ENCODE peak calls at places on chromosomes 3 and 15, in six cellular contexts. One of them, this sample, is unnamed.

GRCh38 chr15:72169236-72169920 is 28.2 kb downstream of the GRAMD2A start:
- DNase-seq in NB4: no peak
- DNase-seq in lower lobe of right lung: no peak
- DNase-seq in cardiac fibroblast: no peak
- DNase-seq in retinal pigment epithelial cell: no peak
- DNase-seq in coronary artery: no peak
- DNase-seq in this sample: peak

GRCh38 chr15:91950631-91951384 is 97.3 kb downstream of the SLCO3A1 start:
- DNase-seq in coronary artery: no peak
- DNase-seq in retinal pigment epithelial cell: no peak
- DNase-seq in lower lobe of right lung: no peak
- DNase-seq in cardiac fibroblast: no peak
- DNase-seq in NB4: peak
- DNase-seq in this sample: no peak

GRCh38 chr3:36957862-36958686 is 13.2 kb upstream of the TRANK1 start:
- DNase-seq in cardiac fibroblast: peak
- DNase-seq in coronary artery: no peak
- DNase-seq in lower lobe of right lung: no peak
- DNase-seq in NB4: no peak
- DNase-seq in retinal pigment epithelial cell: no peak
- DNase-seq in this sample: no peak

GRCh38 chr3:141326123-141326522 is 42.2 kb upstream of the ZBTB38 start:
- DNase-seq in coronary artery: no peak
- DNase-seq in lower lobe of right lung: no peak
- DNase-seq in NB4: no peak
- DNase-seq in cardiac fibroblast: no peak
- DNase-seq in retinal pigment epithelial cell: no peak
- DNase-seq in this sample: no peak

GRCh38 chr3:175977968-175978752 is 1119.0 kb downstream of the NAALADL2 start:
- DNase-seq in coronary artery: no peak
- DNase-seq in lower lobe of right lung: no peak
- DNase-seq in retinal pigment epithelial cell: no peak
- DNase-seq in NB4: no peak
- DNase-seq in cardiac fibroblast: no peak
- DNase-seq in this sample: no peak

GRCh38 chr3:188842628-188843027 is 329.1 kb upstream of the TPRG1 start:
- DNase-seq in retinal pigment epithelial cell: no peak
- DNase-seq in NB4: no peak
- DNase-seq in coronary artery: no peak
- DNase-seq in cardiac fibroblast: peak
- DNase-seq in lower lobe of right lung: no peak
- DNase-seq in this sample: no peak

GRCh38 chr15:74121858-74122257 is 8.5 kb upstream of the ISLR2 start:
- DNase-seq in cardiac fibroblast: no peak
- DNase-seq in lower lobe of right lung: no peak
- DNase-seq in retinal pigment epithelial cell: no peak
- DNase-seq in coronary artery: no peak
- DNase-seq in NB4: no peak
- DNase-seq in this sample: no peak

GRCh38 chr15:23857028-23857641 is 170.0 kb upstream of the NDN start:
- DNase-seq in coronary artery: no peak
- DNase-seq in cardiac fibroblast: peak
- DNase-seq in lower lobe of right lung: peak
- DNase-seq in retinal pigment epithelial cell: no peak
- DNase-seq in NB4: peak
- DNase-seq in this sample: no peak

GRCh38 chr3:112352720-112353119 is 19.8 kb downstream of the CD200 start:
- DNase-seq in lower lobe of right lung: no peak
- DNase-seq in NB4: no peak
- DNase-seq in cardiac fibroblast: no peak
- DNase-seq in coronary artery: no peak
- DNase-seq in retinal pigment epithelial cell: no peak
- DNase-seq in this sample: no peak

GRCh38 chr15:96333194-96334016 is 2.9 kb downstream of the NR2F2 start:
- DNase-seq in cardiac fibroblast: peak
- DNase-seq in retinal pigment epithelial cell: no peak
- DNase-seq in lower lobe of right lung: peak
- DNase-seq in NB4: peak
- DNase-seq in coronary artery: peak
- DNase-seq in this sample: peak

GRCh38 chr3:67018789-67019525 is 20.9 kb downstream of the KBTBD8 start:
- DNase-seq in NB4: no peak
- DNase-seq in lower lobe of right lung: no peak
- DNase-seq in coronary artery: no peak
- DNase-seq in retinal pigment epithelial cell: no peak
- DNase-seq in cardiac fibroblast: peak
- DNase-seq in this sample: no peak
- H3K4me3 ChIP-seq in NB4: no peak
- H3K4me3 ChIP-seq in lower lobe of right lung: no peak
- H3K4me3 ChIP-seq in coronary artery: no peak
- H3K4me3 ChIP-seq in retinal pigment epithelial cell: no peak
- H3K4me3 ChIP-seq in cardiac fibroblast: no peak
- H3K4me3 ChIP-seq in this sample: no peak

GRCh38 chr3:186520436-186520835 is 23.7 kb downstream of the CRYGS start:
- DNase-seq in cardiac fibroblast: no peak
- DNase-seq in retinal pigment epithelial cell: no peak
- DNase-seq in NB4: no peak
- DNase-seq in lower lobe of right lung: no peak
- DNase-seq in coronary artery: no peak
- DNase-seq in this sample: no peak

GRCh38 chr3:186516645-186517044 is 27.5 kb downstream of the CRYGS start:
- DNase-seq in NB4: peak
- DNase-seq in retinal pigment epithelial cell: no peak
- DNase-seq in lower lobe of right lung: no peak
- DNase-seq in coronary artery: no peak
- DNase-seq in cardiac fibroblast: no peak
- DNase-seq in this sample: no peak

GRCh38 chr3:186517218-186517617 is 27.0 kb downstream of the CRYGS start:
- DNase-seq in coronary artery: no peak
- DNase-seq in lower lobe of right lung: no peak
- DNase-seq in cardiac fibroblast: no peak
- DNase-seq in retinal pigment epithelial cell: no peak
- DNase-seq in NB4: no peak
- DNase-seq in this sample: no peak

GRCh38 chr3:186520957-186521842 is 23.0 kb downstream of the CRYGS start:
- DNase-seq in NB4: no peak
- DNase-seq in retinal pigment epithelial cell: no peak
- DNase-seq in cardiac fibroblast: no peak
- DNase-seq in coronary artery: no peak
- DNase-seq in lower lobe of right lung: no peak
- DNase-seq in this sample: no peak

DNA sequence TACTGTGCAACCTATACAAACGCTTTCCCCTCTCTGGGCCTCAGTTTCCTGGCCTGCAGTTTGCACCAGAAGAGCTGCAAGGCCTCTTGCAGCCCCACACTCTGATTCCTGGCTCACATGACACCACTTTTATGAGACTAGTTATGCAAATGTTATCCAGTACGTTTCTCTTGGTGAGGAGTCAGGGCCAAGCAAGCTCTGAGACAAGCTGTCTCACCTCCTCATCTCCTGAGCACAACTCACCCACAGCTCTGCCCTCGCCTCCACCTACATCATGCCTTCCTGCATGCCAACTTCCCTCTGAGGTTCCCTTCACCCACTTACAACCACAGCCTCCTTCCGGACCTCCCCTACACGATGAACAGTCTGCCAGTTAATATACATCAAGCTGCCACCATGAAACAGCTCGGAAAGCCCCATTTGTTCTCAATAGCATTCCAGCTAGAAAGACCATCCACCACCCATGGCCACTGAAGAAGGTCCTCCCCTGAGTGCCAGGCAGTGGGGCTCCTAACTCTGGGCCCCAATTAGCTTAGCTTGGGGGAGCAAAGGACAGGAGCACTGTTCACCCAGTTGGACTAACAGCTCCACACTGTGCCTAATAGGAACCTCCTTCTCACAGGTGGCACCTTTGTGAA is 25.0 kb downstream of the CRYGS start:
- DNase-seq in NB4: peak
- DNase-seq in lower lobe of right lung: no peak
- DNase-seq in cardiac fibroblast: no peak
- DNase-seq in coronary artery: no peak
- DNase-seq in retinal pigment epithelial cell: no peak
- DNase-seq in this sample: no peak
- H3K4me3 ChIP-seq in NB4: no peak
- H3K4me3 ChIP-seq in lower lobe of right lung: no peak
- H3K4me3 ChIP-seq in cardiac fibroblast: no peak
- H3K4me3 ChIP-seq in coronary artery: no peak
- H3K4me3 ChIP-seq in retinal pigment epithelial cell: no peak
- H3K4me3 ChIP-seq in this sample: no peak

GRCh38 chr15:64153480-64154367 is 2.2 kb downstream of the SNX22 start:
- DNase-seq in lower lobe of right lung: peak
- DNase-seq in cardiac fibroblast: peak
- DNase-seq in NB4: peak
- DNase-seq in coronary artery: peak
- DNase-seq in retinal pigment epithelial cell: peak
- DNase-seq in this sample: peak
- H3K4me3 ChIP-seq in lower lobe of right lung: peak
- H3K4me3 ChIP-seq in cardiac fibroblast: no peak
- H3K4me3 ChIP-seq in NB4: no peak
- H3K4me3 ChIP-seq in coronary artery: no peak
- H3K4me3 ChIP-seq in retinal pigment epithelial cell: no peak
- H3K4me3 ChIP-seq in this sample: peak

GRCh38 chr3:114408763-114409162 is 114.9 kb downstream of the TIGIT start:
- DNase-seq in coronary artery: no peak
- DNase-seq in NB4: no peak
- DNase-seq in lower lobe of right lung: no peak
- DNase-seq in retinal pigment epithelial cell: no peak
- DNase-seq in cardiac fibroblast: no peak
- DNase-seq in this sample: peak

GRCh38 chr3:114406286-114406685 is 112.5 kb downstream of the TIGIT start:
- DNase-seq in NB4: no peak
- DNase-seq in cardiac fibroblast: peak
- DNase-seq in coronary artery: no peak
- DNase-seq in retinal pigment epithelial cell: no peak
- DNase-seq in lower lobe of right lung: no peak
- DNase-seq in this sample: no peak

GRCh38 chr3:114405202-114405601 is 111.4 kb downstream of the TIGIT start:
- DNase-seq in retinal pigment epithelial cell: no peak
- DNase-seq in cardiac fibroblast: no peak
- DNase-seq in lower lobe of right lung: no peak
- DNase-seq in NB4: no peak
- DNase-seq in coronary artery: no peak
- DNase-seq in this sample: no peak

GRCh38 chr3:114404590-114404989 is 110.8 kb downstream of the TIGIT start:
- DNase-seq in cardiac fibroblast: peak
- DNase-seq in retinal pigment epithelial cell: no peak
- DNase-seq in lower lobe of right lung: no peak
- DNase-seq in coronary artery: no peak
- DNase-seq in NB4: no peak
- DNase-seq in this sample: no peak

GRCh38 chr3:114406922-114407321 is 113.1 kb downstream of the TIGIT start:
- DNase-seq in coronary artery: no peak
- DNase-seq in cardiac fibroblast: no peak
- DNase-seq in retinal pigment epithelial cell: no peak
- DNase-seq in lower lobe of right lung: no peak
- DNase-seq in NB4: no peak
- DNase-seq in this sample: no peak
- H3K4me3 ChIP-seq in coronary artery: no peak
- H3K4me3 ChIP-seq in cardiac fibroblast: no peak
- H3K4me3 ChIP-seq in retinal pigment epithelial cell: no peak
- H3K4me3 ChIP-seq in lower lobe of right lung: no peak
- H3K4me3 ChIP-seq in NB4: no peak
- H3K4me3 ChIP-seq in this sample: no peak

GRCh38 chr3:177199206-177199765 is 2.0 kb upstream of the TBL1XR1 start:
- DNase-seq in NB4: no peak
- DNase-seq in cardiac fibroblast: no peak
- DNase-seq in coronary artery: no peak
- DNase-seq in lower lobe of right lung: no peak
- DNase-seq in retinal pigment epithelial cell: no peak
- DNase-seq in this sample: no peak
- H3K4me3 ChIP-seq in NB4: no peak
- H3K4me3 ChIP-seq in cardiac fibroblast: no peak
- H3K4me3 ChIP-seq in coronary artery: no peak
- H3K4me3 ChIP-seq in lower lobe of right lung: no peak
- H3K4me3 ChIP-seq in retinal pigment epithelial cell: no peak
- H3K4me3 ChIP-seq in this sample: no peak